ENCODE peak calls at places on chromosomes 1 and 21, in nine cellular contexts. V is pancreas, S is A549, H is ovary, U is left ventricle myocardium inferior, M is adrenal gland, Y is lower lobe of right lung, T is A673, D is endothelial cell of umbilical vein. X is an unnamed sample.

GRCh38 chr1:234542211-234542850 is 63.4 kb upstream of the TARBP1 start:
- DNase-seq in V (no peak), Y (no peak), M (peak; percentile 82), H (peak; percentile 18), D (no peak), T (no peak), U (no peak), S (no peak), X (peak; percentile 77)

GRCh38 chr1:167739752-167740151 is 18.0 kb downstream of the MPZL1 start:
- DNase-seq in S (no peak), U (no peak), M (no peak), T (no peak), Y (no peak), H (no peak), V (no peak), D (no peak), X (no peak)

GRCh38 chr21:27219068-27219467 is 252.2 kb upstream of the ADAMTS5 start:
- DNase-seq in M (no peak), U (no peak), V (no peak), D (no peak), H (no peak), S (no peak), Y (no peak), T (no peak), X (no peak)

GRCh38 chr21:37220433-37220980 is 46.6 kb downstream of the VPS26C start:
- DNase-seq in Y (no peak), S (peak; percentile 15), U (no peak), M (no peak), H (peak; percentile 36), T (peak; percentile 44), V (no peak), D (peak; percentile 70), X (peak; percentile 70)

GRCh38 chr1:4585705-4586104 is 68.7 kb upstream of the AJAP1 start:
- DNase-seq in T (no peak), D (no peak), V (no peak), M (no peak), Y (no peak), H (no peak), U (no peak), S (no peak), X (no peak)

GRCh38 chr1:222061711-222062359 is 319.9 kb upstream of the DUSP10 start:
- DNase-seq in S (no peak), T (no peak), V (no peak), D (no peak), U (no peak), H (no peak), M (no peak), Y (no peak), X (no peak)

GRCh38 chr1:41480204-41481108 is 4.0 kb downstream of the EDN2 start:
- DNase-seq in Y (peak; percentile 40), M (no peak), U (no peak), T (no peak), H (no peak), D (no peak), V (peak; percentile 20), S (no peak), X (no peak)

GRCh38 chr1:228695015-228695955 is 40.0 kb upstream of the RHOU start:
- DNase-seq in D (no peak), H (no peak), U (no peak), M (no peak), S (no peak), V (no peak), Y (no peak), T (no peak), X (no peak)

GRCh38 chr1:47222476-47222875 is 9.5 kb downstream of the TAL1 start:
- DNase-seq in V (no peak), U (no peak), S (no peak), M (no peak), T (no peak), D (no peak), H (no peak), Y (no peak), X (no peak)

GRCh38 chr1:167400359-167400953 is 117.9 kb downstream of the CD247 start:
- DNase-seq in S (no peak), D (no peak), H (no peak), Y (no peak), U (no peak), M (no peak), T (no peak), V (no peak), X (no peak)

GRCh38 chr1:154860154-154860870 is 9.8 kb downstream of the KCNN3 start:
- DNase-seq in H (no peak), M (no peak), T (no peak), D (no peak), Y (no peak), U (no peak), S (no peak), V (no peak), X (no peak)

GRCh38 chr1:97996880-97997279 is 76.0 kb upstream of the DPYD start:
- DNase-seq in T (no peak), V (no peak), S (no peak), H (no peak), M (no peak), U (no peak), Y (no peak), D (peak; percentile 65), X (no peak)

GRCh38 chr1:150092180-150092791 is 24.7 kb downstream of the VPS45 start:
- DNase-seq in M (no peak), U (no peak), D (peak; percentile 12), S (no peak), Y (no peak), V (no peak), T (no peak), H (no peak), X (no peak)

GRCh38 chr1:244665771-244666217 is 12.9 kb downstream of the DESI2 start:
- DNase-seq in H (no peak), S (no peak), Y (no peak), M (no peak), T (peak; percentile 48), D (no peak), V (no peak), U (no peak), X (no peak)

GRCh38 chr1:183734600-183735036 is 70.3 kb upstream of the RGL1 start:
- DNase-seq in D (no peak), Y (no peak), H (peak; percentile 59), M (peak; percentile 8), U (peak; percentile 33), S (no peak), V (no peak), T (peak; percentile 56), X (peak; percentile 79)

GRCh38 chr1:24878775-24879742 is 51.0 kb downstream of the RUNX3 start:
- DNase-seq in S (no peak), H (no peak), T (no peak), U (no peak), D (no peak), V (no peak), Y (peak; percentile 10), M (no peak), X (peak; percentile 40)

GRCh38 chr1:26370591-26371382 is 1.8 kb downstream of the ZNF683 start:
- DNase-seq in D (no peak), U (no peak), S (no peak), H (no peak), M (no peak), V (no peak), Y (no peak), T (no peak), X (no peak)
- H3K4me1 ChIP-seq in D (peaks cover 4% of the 10 kb centered on the region), U (no peaks in the 10 kb centered on the region), S (peaks cover 6% of the 10 kb centered on the region), H (no peaks in the 10 kb centered on the region), M (no peaks in the 10 kb centered on the region), V (no peaks in the 10 kb centered on the region), Y (no peaks in the 10 kb centered on the region), T (no peaks in the 10 kb centered on the region), X (no peaks in the 10 kb centered on the region)

DNA sequence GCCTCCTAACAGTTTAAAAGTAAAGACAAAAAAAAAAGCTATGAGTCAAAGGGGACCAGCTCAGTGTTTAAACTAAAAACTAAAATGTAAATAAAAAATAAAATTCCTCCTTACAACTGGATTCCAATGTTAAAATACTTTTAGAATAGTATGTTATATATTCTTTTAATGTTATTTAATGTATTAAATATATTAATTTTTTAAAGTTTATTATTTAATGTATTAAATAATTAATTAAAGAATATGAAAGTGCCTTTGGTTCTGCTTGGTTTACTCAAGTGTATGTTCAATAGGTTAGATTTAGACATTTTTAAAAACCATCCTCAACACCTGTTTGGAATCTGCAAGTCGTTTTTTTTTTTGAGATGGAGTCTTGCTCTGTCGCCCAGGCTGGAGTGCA is 13.1 kb downstream of the ACBD6 start:
- DNase-seq in T (no peak), H (no peak), V (no peak), M (no peak), D (no peak), S (no peak), U (no peak), Y (no peak), X (no peak)
- TF ChIP-seq CTCF in T (no peak), H (no peak), V (no peak), M (no peak), D (no peak), S (no peak), U (no peak), Y (no peak), X (no peak)

DNA sequence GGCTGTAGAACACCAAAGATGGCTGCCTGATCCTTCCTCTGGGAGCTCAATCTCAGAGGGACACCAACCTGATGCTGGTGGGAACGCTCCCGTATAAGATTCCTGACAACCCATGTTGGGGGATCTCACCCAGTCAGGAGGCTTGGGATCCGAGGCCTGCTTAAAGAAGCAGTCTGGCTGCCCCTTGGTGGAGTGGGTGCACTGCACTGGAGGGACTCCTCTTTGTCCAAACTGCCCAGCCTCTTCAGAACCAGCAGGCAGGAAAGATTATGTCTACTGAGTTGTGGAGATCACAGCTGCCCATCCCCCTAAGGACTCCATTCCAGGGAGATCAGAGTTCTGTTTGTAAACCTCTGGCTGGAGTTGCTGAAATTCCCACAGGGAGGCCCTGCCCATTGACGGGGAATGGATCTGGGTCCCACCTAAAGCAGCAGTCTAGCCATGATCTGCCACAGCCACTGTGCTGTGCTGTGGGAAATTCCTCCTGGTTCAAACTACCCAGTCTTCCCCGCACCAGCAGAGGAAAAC is 23.0 kb downstream of the S100B start:
- DNase-seq in S (no peak), D (no peak), T (no peak), U (no peak), V (no peak), Y (no peak), H (no peak), M (no peak), X (no peak)
- H3K9me3 ChIP-seq in S (peaks cover 37% of the 10 kb centered on the region), D (no peaks in the 10 kb centered on the region), T (peaks cover 38% of the 10 kb centered on the region), U (peaks cover 92% of the 10 kb centered on the region), V (no peaks in the 10 kb centered on the region), Y (peaks cover 29% of the 10 kb centered on the region), H (no peaks in the 10 kb centered on the region), M (peaks cover 7% of the 10 kb centered on the region), X (peaks cover 7% of the 10 kb centered on the region)

DNA sequence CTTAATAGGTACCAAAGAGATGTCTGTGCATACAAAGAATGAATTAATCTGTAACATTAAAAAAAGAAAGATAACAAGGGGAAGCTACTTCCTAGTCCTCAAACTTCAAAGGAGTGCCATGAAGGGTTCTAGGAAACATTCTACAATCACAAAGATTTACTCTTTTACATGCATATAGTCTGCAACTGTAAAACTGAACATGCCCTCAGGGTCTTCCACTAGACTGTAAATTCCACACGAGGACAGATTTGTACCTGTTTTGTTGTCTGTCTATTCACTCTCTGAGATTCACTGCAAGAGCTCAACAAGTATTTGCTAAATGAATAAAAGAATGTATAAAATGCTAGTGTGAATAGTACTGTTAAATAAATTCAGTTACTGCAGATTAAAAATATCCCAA is 4.4 kb downstream of the JAK1 start:
- DNase-seq in S (no peak), Y (no peak), H (no peak), M (no peak), T (no peak), D (no peak), U (no peak), V (no peak), X (no peak)
- H3K4me1 ChIP-seq in S (peaks cover 69% of the 10 kb centered on the region), Y (peaks cover 69% of the 10 kb centered on the region), H (peaks cover 15% of the 10 kb centered on the region), M (peaks cover 19% of the 10 kb centered on the region), T (peaks cover 70% of the 10 kb centered on the region), D (peaks cover 31% of the 10 kb centered on the region), U (peaks cover 91% of the 10 kb centered on the region), V (peaks cover 24% of the 10 kb centered on the region), X (no peaks in the 10 kb centered on the region)

X was measured in sigmoid colon.